ENCODE peak calls at places on chromosome 2, in four cellular contexts. One of them, this sample, is unnamed.

GRCh38 chr2:134154269-134154668 is 99.6 kb upstream of the MGAT5 start:
- DNase-seq in neural progenitor cell: no peak
- DNase-seq in GM23248: no peak
- DNase-seq in astrocyte: no peak
- DNase-seq in this sample: no peak

GRCh38 chr2:43803113-43803512 is 29.3 kb downstream of the DYNC2LI1 start:
- DNase-seq in neural progenitor cell: no peak
- DNase-seq in GM23248: no peak
- DNase-seq in astrocyte: no peak
- DNase-seq in this sample: no peak

GRCh38 chr2:217069263-217070042 is 209.6 kb upstream of the TNP1 start:
- DNase-seq in neural progenitor cell: no peak
- DNase-seq in GM23248: no peak
- DNase-seq in astrocyte: no peak
- DNase-seq in this sample: no peak

GRCh38 chr2:85096616-85097015 is 36.6 kb upstream of the TCF7L1 start:
- DNase-seq in neural progenitor cell: no peak
- DNase-seq in GM23248: no peak
- DNase-seq in astrocyte: no peak
- DNase-seq in this sample: no peak

GRCh38 chr2:2095360-2096093 is 235.5 kb downstream of the MYT1L start:
- DNase-seq in neural progenitor cell: no peak
- DNase-seq in GM23248: no peak
- DNase-seq in astrocyte: no peak
- DNase-seq in this sample: no peak

GRCh38 chr2:109466674-109467575 is 146.8 kb downstream of the SEPTIN10 start:
- DNase-seq in neural progenitor cell: no peak
- DNase-seq in GM23248: peak; percentile 81
- DNase-seq in astrocyte: peak; percentile 63
- DNase-seq in this sample: peak; percentile 79

GRCh38 chr2:8433390-8433789 is 248.5 kb upstream of the ID2 start:
- DNase-seq in neural progenitor cell: no peak
- DNase-seq in GM23248: no peak
- DNase-seq in astrocyte: no peak
- DNase-seq in this sample: no peak

GRCh38 chr2:186868344-186868743 is 19.4 kb upstream of the ZSWIM2 start:
- DNase-seq in neural progenitor cell: no peak
- DNase-seq in GM23248: no peak
- DNase-seq in astrocyte: peak; percentile 8
- DNase-seq in this sample: peak; percentile 22

GRCh38 chr2:73822991-73823390 is 5.8 kb upstream of the STAMBP start:
- DNase-seq in neural progenitor cell: no peak
- DNase-seq in GM23248: no peak
- DNase-seq in astrocyte: no peak
- DNase-seq in this sample: no peak

GRCh38 chr2:235463893-235464292 is 29.9 kb upstream of the AGAP1 start:
- DNase-seq in neural progenitor cell: no peak
- DNase-seq in GM23248: no peak
- DNase-seq in astrocyte: no peak
- DNase-seq in this sample: no peak

GRCh38 chr2:160091381-160091780 is 29.0 kb upstream of the PLA2R1 start:
- DNase-seq in neural progenitor cell: no peak
- DNase-seq in GM23248: peak; percentile 64
- DNase-seq in astrocyte: peak; percentile 65
- DNase-seq in this sample: peak; percentile 69

DNA sequence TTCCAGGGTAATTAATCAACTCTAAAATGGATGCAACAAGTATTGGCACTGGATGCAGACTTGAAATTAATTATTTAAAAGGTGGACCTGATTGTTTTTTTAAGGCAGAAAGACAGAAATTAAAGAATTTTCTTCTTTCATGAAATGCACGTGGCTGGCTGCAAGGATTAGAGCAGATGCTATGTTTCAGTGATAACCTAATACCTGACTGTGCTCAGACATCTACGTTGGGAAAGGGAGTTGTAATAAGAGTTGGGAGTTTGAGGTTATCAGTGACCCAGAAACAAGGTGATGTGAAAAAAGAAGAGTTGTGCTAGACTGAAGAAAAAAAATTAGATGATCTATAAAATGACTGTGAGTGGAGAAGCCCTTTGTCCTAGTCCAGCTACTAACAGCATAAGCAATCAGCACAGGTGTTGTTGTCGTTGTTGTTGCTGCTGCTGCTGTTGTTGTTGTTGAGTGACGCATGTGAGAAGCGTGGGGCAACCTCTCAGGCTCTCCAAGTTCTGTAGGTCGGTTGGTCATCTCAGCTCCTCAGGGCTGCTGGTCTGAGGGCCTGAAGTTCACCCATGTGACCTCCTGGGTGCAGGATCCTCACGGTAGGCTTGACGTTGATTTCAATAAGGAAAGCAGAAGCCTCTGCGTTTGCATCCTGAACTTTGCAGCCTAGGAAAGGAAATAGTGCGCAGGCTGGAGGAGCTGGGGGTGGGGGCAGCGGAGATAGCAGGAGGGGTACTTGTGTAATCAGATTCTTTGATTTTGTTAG is 7.6 kb downstream of the POU3F3 start:
- DNase-seq in neural progenitor cell: peak; percentile 47
- DNase-seq in GM23248: no peak
- DNase-seq in astrocyte: no peak
- DNase-seq in this sample: no peak
- TF ChIP-seq EZH2 in neural progenitor cell: no peak
- TF ChIP-seq EZH2 in GM23248: no peak
- TF ChIP-seq EZH2 in astrocyte: no peak
- TF ChIP-seq EZH2 in this sample: peak; percentile 32

GRCh38 chr2:120683701-120684100 is 52.0 kb upstream of the GLI2 start:
- DNase-seq in neural progenitor cell: no peak
- DNase-seq in GM23248: no peak
- DNase-seq in astrocyte: no peak
- DNase-seq in this sample: no peak
- H3K4me2 ChIP-seq in neural progenitor cell: no peak overlapping the region
- H3K4me2 ChIP-seq in GM23248: peak overlapping the region; percentile 76
- H3K4me2 ChIP-seq in astrocyte: no peak overlapping the region
- H3K4me2 ChIP-seq in this sample: peak overlapping the region; percentile 68

GRCh38 chr2:130728007-130728454 is 839 bp upstream of the GPR148 start:
- DNase-seq in neural progenitor cell: no peak
- DNase-seq in GM23248: peak; percentile 17
- DNase-seq in astrocyte: peak; percentile 3
- DNase-seq in this sample: peak; percentile 2
- TF ChIP-seq EZH2 in neural progenitor cell: no peak
- TF ChIP-seq EZH2 in GM23248: no peak
- TF ChIP-seq EZH2 in astrocyte: no peak
- TF ChIP-seq EZH2 in this sample: no peak

DNA sequence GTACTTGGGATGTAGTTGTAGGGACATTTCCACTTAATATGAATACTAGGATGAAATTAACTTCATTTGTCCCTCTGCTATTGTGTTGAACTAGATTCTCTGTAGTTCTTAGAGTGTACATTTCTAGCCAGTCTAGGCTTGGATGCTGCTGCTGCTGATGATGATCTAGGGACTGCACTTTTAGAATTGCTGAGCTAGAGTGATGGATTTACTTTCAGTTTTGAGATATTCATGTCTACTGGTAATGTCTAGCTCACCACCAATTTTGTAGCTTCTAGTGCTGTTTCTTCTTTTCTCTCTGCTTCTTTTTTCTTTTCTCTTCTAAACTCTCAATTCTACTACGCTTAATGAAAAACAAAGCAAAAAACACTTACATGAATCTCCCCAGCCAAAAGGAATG is 49.4 kb downstream of the MRPS9 start:
- DNase-seq in neural progenitor cell: no peak
- DNase-seq in GM23248: no peak
- DNase-seq in astrocyte: no peak
- DNase-seq in this sample: no peak
- H3K4me2 ChIP-seq in neural progenitor cell: no peak overlapping the region
- H3K4me2 ChIP-seq in GM23248: no peak overlapping the region
- H3K4me2 ChIP-seq in astrocyte: no peak overlapping the region
- H3K4me2 ChIP-seq in this sample: no peak overlapping the region

DNA sequence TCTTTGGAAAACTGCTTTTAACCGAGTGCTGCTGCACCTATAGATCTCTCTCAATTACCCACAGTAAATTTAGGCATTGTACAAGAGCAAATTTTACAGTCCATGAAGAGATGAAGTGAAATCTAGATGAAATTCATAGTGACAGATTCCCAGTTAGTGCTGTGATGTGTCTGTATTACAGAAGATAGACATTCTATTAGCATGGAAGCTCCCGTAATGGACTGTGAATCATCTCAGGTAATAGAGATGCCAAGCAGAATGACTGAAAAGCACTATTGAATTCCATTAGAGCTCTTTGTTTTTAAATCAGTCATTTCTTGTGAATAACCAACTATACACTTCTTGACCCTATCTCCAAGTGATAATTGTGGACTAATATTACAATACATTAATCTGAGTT is 36.3 kb upstream of the INSIG2 start:
- DNase-seq in neural progenitor cell: no peak
- DNase-seq in GM23248: no peak
- DNase-seq in astrocyte: no peak
- DNase-seq in this sample: no peak
- TF ChIP-seq EZH2 in neural progenitor cell: no peak
- TF ChIP-seq EZH2 in GM23248: no peak
- TF ChIP-seq EZH2 in astrocyte: no peak
- TF ChIP-seq EZH2 in this sample: no peak

DNA sequence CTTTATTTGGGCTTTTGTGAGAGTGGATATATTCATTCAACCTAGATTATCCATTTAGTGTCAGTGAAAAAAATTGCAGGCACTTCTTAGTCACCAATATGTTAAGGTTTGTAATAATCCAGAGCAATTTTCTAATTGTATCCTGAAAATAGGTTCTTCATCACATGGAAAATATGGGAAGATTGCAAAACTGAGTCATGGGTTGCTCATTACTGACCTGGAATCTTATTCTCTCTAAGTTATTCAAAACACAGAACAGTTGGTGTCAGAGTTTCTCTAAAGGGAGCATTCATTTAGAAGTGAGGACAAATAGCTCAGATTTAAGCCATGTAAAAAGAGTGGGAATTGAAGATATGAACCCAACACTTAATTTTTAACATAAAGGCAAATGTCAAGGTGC is 181.3 kb downstream of the IKZF2 start:
- DNase-seq in neural progenitor cell: no peak
- DNase-seq in GM23248: peak; percentile 76
- DNase-seq in astrocyte: peak; percentile 66
- DNase-seq in this sample: peak; percentile 37
- H3K4me2 ChIP-seq in neural progenitor cell: no peak overlapping the region
- H3K4me2 ChIP-seq in GM23248: peak overlapping the region; percentile 7
- H3K4me2 ChIP-seq in astrocyte: peak overlapping the region; percentile 20
- H3K4me2 ChIP-seq in this sample: no peak overlapping the region

GRCh38 chr2:204432196-204432595 is 113.1 kb upstream of the PARD3B start:
- DNase-seq in neural progenitor cell: no peak
- DNase-seq in GM23248: no peak
- DNase-seq in astrocyte: no peak
- DNase-seq in this sample: no peak
- TF ChIP-seq EZH2 in neural progenitor cell: no peak
- TF ChIP-seq EZH2 in GM23248: no peak
- TF ChIP-seq EZH2 in astrocyte: no peak
- TF ChIP-seq EZH2 in this sample: no peak

GRCh38 chr2:58194451-58194850 is 46.7 kb downstream of the FANCL start:
- DNase-seq in neural progenitor cell: no peak
- DNase-seq in GM23248: no peak
- DNase-seq in astrocyte: no peak
- DNase-seq in this sample: no peak
- H3K4me2 ChIP-seq in neural progenitor cell: no peak overlapping the region
- H3K4me2 ChIP-seq in GM23248: no peak overlapping the region
- H3K4me2 ChIP-seq in astrocyte: no peak overlapping the region
- H3K4me2 ChIP-seq in this sample: no peak overlapping the region

DNA sequence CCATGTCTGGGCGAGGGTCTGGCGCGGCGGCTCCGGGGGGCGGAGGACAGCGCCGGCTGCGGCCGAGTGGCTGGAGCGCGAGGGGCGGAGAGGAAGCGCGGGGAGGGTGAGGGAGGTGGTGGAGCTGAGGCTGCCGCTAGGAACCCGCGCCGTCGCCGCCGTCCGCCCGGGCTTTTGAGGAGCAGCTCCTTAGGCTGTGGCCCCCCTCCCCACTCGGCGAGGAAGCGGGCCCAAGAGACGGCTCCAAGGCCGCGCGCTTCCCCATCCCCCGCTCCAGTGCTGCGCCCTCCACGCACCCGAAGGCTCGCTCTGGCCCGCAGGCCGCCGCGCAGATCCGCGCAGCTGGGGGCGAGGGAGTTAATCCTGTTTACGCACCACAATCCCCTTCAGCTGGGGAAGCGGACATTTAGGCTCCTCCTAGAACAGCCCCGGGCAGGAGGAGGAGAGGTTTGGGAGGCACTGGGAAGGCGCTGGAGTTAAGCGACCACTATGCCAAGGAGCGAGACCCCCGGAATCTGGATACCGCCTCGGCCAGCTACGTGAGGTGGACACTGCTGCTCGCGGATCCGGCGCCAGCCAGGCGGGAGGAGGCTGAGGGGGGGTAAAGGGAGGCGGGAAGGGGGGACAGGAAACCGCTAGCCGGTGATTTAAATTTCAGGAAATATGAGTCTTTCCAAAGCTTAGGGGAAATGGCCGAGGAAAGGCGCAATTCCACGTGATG is at the start of gene CNRIP1:
- DNase-seq in neural progenitor cell: peak; percentile 85
- DNase-seq in GM23248: peak; percentile 88
- DNase-seq in astrocyte: peak; percentile 69
- DNase-seq in this sample: peak; percentile 77
- TF ChIP-seq EZH2 in neural progenitor cell: no peak
- TF ChIP-seq EZH2 in GM23248: no peak
- TF ChIP-seq EZH2 in astrocyte: no peak
- TF ChIP-seq EZH2 in this sample: no peak

GRCh38 chr2:178629463-178629862 is 149.2 kb downstream of the PLEKHA3 start:
- DNase-seq in neural progenitor cell: no peak
- DNase-seq in GM23248: no peak
- DNase-seq in astrocyte: no peak
- DNase-seq in this sample: no peak
- H3K4me2 ChIP-seq in neural progenitor cell: no peak overlapping the region
- H3K4me2 ChIP-seq in GM23248: no peak overlapping the region
- H3K4me2 ChIP-seq in astrocyte: no peak overlapping the region
- H3K4me2 ChIP-seq in this sample: no peak overlapping the region